ENCODE peak calls at places on chromosomes 5 and 9, in four cellular contexts. U, M, G and E are unnamed samples.
A peak's percentile ranks its signal among the peaks of the same experiment; 100 is the strongest.

GRCh38 chr5:131495536-131496399 is 139.3 kb downstream of the RAPGEF6 start:
- DNase-seq in U (no peak), M (no peak), G (no peak), E (no peak)

GRCh38 chr5:149274964-149275363 is 3.3 kb downstream of the AFAP1L1 start:
- DNase-seq in U (peak; percentile 44), M (no peak), G (no peak), E (no peak)

GRCh38 chr9:131080589-131080988 is 15.7 kb upstream of the AIF1L start:
- DNase-seq in U (no peak), M (peak; percentile 64), G (no peak), E (no peak)

GRCh38 chr9:120482424-120483186 is 97.4 kb downstream of the CDK5RAP2 start:
- DNase-seq in U (no peak), M (no peak), G (no peak), E (no peak)

GRCh38 chr9:16675131-16675530 is 195.3 kb downstream of the BNC2 start:
- DNase-seq in U (no peak), M (no peak), G (no peak), E (no peak)

GRCh38 chr9:105007143-105007542 is 79.2 kb upstream of the ABCA1 start:
- DNase-seq in U (peak; percentile 92), M (no peak), G (no peak), E (peak; percentile 80)

GRCh38 chr9:124698265-124698664 is 72.8 kb downstream of the NR6A1 start:
- DNase-seq in U (peak; percentile 75), M (peak; percentile 40), G (no peak), E (no peak)

GRCh38 chr5:178108966-178109365 is 4.4 kb upstream of the N4BP3 start:
- DNase-seq in U (no peak), M (no peak), G (no peak), E (no peak)

GRCh38 chr5:33981408-33982171 is 2.9 kb downstream of the SLC45A2 start:
- DNase-seq in U (peak; percentile 44), M (no peak), G (no peak), E (no peak)

GRCh38 chr5:141135030-141135717 is at the start of gene PCDHB5:
- DNase-seq in U (no peak), M (peak; percentile 34), G (no peak), E (peak; percentile 38)

GRCh38 chr9:135905380-135906282 is 1.7 kb downstream of the CAMSAP1 start:
- DNase-seq in U (peak; percentile 38), M (no peak), G (no peak), E (no peak)

GRCh38 chr5:171938358-171938757 is 68.1 kb downstream of the FBXW11 start:
- DNase-seq in U (no peak), M (no peak), G (no peak), E (no peak)

GRCh38 chr5:18954239-18954638 is 1033.8 kb downstream of the CDH18 start:
- DNase-seq in U (no peak), M (no peak), G (no peak), E (no peak)

GRCh38 chr9:30172206-30172605 is 2212.2 kb upstream of the ACO1 start:
- DNase-seq in U (no peak), M (no peak), G (no peak), E (no peak)

GRCh38 chr9:128024761-128025308 is 42.3 kb downstream of the NAIF1 start:
- DNase-seq in U (no peak), M (no peak), G (no peak), E (no peak)

GRCh38 chr5:135387629-135387960 is 11.4 kb downstream of the MACROH2A1 start:
- DNase-seq in U (no peak), M (peak; percentile 26), G (no peak), E (no peak)

GRCh38 chr5:128905225-128906110 is 59.8 kb upstream of the SLC27A6 start:
- DNase-seq in U (peak; percentile 58), M (peak; percentile 47), G (no peak), E (peak; percentile 68)

GRCh38 chr9:90641868-90642558 is 611 bp downstream of the DIRAS2 start:
- DNase-seq in U (no peak), M (no peak), G (no peak), E (no peak)

GRCh38 chr9:35516481-35516880 is 26.6 kb downstream of the RUSC2 start:
- DNase-seq in U (peak; percentile 75), M (no peak), G (no peak), E (peak; percentile 43)

GRCh38 chr9:129796029-129796910 is 6.7 kb upstream of the TOR1B start:
- DNase-seq in U (no peak), M (no peak), G (no peak), E (no peak)

GRCh38 chr9:96620832-96621269 is 1.2 kb upstream of the CDC14B start:
- DNase-seq in U (no peak), M (no peak), G (no peak), E (no peak)
- H2AFZ ChIP-seq in U (peak overlapping the region; percentile 60), M (peak overlapping the region; percentile 90), G (no peak overlapping the region), E (no peak overlapping the region)

GRCh38 chr5:152883061-152883460 is 478.0 kb upstream of the NMUR2 start:
- DNase-seq in U (no peak), M (no peak), G (no peak), E (no peak)
- TF ChIP-seq FOS in U (no peak), M (no peak), G (no peak), E (no peak)

DNA sequence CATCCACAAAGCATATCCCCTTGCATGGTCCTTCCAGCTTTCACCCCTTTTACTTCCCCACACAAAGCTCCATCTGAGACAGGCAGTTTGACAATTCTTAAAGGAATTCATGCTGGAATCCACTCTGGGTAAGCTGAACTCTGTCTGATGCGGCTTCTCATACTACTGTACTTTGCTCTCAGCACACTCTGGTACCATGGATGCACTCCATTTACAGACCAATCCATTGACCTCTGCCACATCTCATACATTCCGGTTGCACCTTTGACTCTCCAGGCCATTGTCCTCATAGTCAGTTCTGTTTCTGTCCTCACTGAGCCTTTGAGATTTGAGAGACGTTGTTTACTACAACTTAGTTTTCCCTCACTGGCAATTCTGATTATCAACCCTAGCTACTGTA is 12.2 kb downstream of the SPATA9 start:
- DNase-seq in U (peak; percentile 26), M (no peak), G (no peak), E (no peak)
- H2AFZ ChIP-seq in U (no peak overlapping the region), M (no peak overlapping the region), G (no peak overlapping the region), E (no peak overlapping the region)

DNA sequence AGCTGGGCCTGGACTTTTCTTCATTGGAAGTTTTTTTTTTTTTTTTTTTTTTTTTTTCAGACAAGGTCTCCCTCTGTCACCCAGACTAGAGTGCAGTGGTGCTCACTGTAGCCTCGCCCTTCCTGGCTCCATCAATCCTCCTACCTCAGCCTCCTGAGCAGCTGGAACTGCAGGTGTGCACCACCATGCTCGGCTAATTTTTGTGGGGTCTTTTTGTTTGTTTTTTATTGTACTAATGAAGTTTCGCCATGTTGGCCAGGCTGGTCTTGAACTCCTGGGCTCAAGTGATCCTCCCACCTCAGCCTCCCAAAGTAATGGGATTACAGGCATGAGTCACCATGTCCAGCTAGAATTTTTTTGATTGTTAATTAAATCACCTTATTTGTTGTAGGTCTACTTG is 3.6 kb downstream of the DNAJC18 start:
- DNase-seq in U (no peak), M (no peak), G (no peak), E (no peak)
- TF ChIP-seq FOS in U (no peak), M (no peak), G (no peak), E (no peak)

DNA sequence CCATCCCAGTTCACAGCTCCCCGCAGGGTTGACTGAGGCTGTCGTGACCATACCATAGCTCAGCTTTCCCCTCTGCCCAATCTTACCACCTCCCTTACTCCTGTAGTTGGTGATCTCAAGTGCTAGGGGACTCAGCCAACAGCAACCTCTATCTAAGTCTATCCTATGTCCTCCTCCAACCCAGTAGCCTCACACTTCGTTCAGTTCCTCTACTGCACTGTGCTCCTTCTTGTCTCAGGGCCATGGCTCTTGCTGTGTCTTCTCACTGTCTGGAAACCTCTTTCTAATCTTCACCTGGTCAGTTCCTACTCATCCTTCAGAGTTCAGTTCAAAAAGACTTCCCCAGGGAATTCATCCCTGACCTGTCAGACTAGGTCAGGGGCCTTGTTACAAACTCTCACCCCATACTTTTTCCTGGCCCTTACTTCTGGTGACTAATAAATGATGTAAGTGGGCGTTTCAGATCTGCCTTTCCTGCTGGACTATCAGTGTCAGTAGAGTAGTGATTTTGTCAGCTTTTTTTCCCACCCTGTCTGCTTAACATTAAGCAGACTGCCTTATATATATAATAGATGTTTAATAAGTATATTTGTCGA is 53.6 kb upstream of the NR3C1 start:
- DNase-seq in U (peak; percentile 76), M (no peak), G (no peak), E (peak; percentile 44)
- H2AFZ ChIP-seq in U (peak overlapping the region; percentile 38), M (no peak overlapping the region), G (no peak overlapping the region), E (no peak overlapping the region)

DNA sequence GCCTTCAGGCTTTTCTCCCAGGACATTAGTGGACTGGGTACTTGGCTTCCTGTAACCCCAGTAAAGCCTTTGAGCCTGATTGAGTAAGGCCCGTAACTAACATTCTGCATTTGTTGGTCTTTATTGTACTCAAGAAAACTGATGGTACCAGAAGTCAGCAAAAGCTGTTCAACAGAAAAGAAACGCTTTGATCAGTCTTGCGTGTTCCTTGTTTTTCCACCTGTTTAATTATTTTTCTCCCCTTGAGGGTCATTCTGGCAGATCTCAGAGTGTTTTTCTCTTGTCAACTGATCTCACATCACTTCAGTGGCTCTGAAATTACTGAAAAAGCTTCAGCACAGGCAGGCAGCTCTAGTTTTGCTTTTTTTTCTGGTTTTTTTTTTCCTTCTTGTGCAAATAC is 6.1 kb upstream of the TMEM268 start:
- DNase-seq in U (no peak), M (no peak), G (no peak), E (no peak)
- TF ChIP-seq FOS in U (no peak), M (no peak), G (no peak), E (no peak)

GRCh38 chr5:151745071-151745705 is 13.2 kb downstream of the ATOX1 start:
- DNase-seq in U (peak; percentile 81), M (no peak), G (peak; percentile 71), E (peak; percentile 87)
- H2AFZ ChIP-seq in U (peak overlapping the region; percentile 69), M (no peak overlapping the region), G (no peak overlapping the region), E (peak overlapping the region; percentile 5)

GRCh38 chr9:95773061-95773433 is 102.4 kb upstream of the ERCC6L2 start:
- DNase-seq in U (peak; percentile 61), M (no peak), G (no peak), E (no peak)
- TF ChIP-seq FOS in U (no peak), M (no peak), G (no peak), E (no peak)

GRCh38 chr5:142626056-142626455 is 59.8 kb downstream of the FGF1 start:
- DNase-seq in U (no peak), M (no peak), G (no peak), E (no peak)

GRCh38 chr5:142618125-142618524 is 67.8 kb downstream of the FGF1 start:
- DNase-seq in U (peak; percentile 93), M (no peak), G (no peak), E (peak; percentile 35)

GRCh38 chr5:142617416-142617815 is 68.5 kb downstream of the FGF1 start:
- DNase-seq in U (no peak), M (no peak), G (no peak), E (no peak)

GRCh38 chr5:142619815-142620214 is 66.1 kb downstream of the FGF1 start:
- DNase-seq in U (no peak), M (no peak), G (no peak), E (no peak)

GRCh38 chr5:142621227-142621626 is 64.7 kb downstream of the FGF1 start:
- DNase-seq in U (peak; percentile 87), M (no peak), G (no peak), E (no peak)
- H2AFZ ChIP-seq in U (peak overlapping the region; percentile 75), M (no peak overlapping the region), G (no peak overlapping the region), E (no peak overlapping the region)

GRCh38 chr5:67146574-67146973 is 50.0 kb downstream of the CD180 start:
- DNase-seq in U (peak; percentile 47), M (no peak), G (no peak), E (no peak)
- TF ChIP-seq FOS in U (no peak), M (no peak), G (no peak), E (no peak)